ENCODE peak calls at places on chromosomes 7 and 10, in seven cellular contexts. E is neuronal stem cell, X is H9, D is H1, C is IMR-90, P is trophoblast cell, W is mesendoderm. U is an unnamed sample.

GRCh38 chr7:55438765-55439525 is 73.8 kb downstream of the LANCL2 start:
- DNase-seq in E (no peak), X (no peak), D (no peak), C (peak), P (no peak), W (no peak), U (no peak)

GRCh38 chr7:19112290-19113000 is 5.0 kb downstream of the TWIST1 start:
- DNase-seq in E (peak), X (peak), D (no peak), C (peak), P (no peak), W (peak), U (peak)

GRCh38 chr7:149854611-149855367 is 16.6 kb downstream of the ZNF862 start:
- DNase-seq in E (no peak), X (peak), D (no peak), C (peak), P (no peak), W (peak), U (peak)

GRCh38 chr7:537911-538634 is 18.4 kb upstream of the PDGFA start:
- DNase-seq in E (no peak), X (peak), D (peak), C (peak), P (peak), W (peak), U (peak)

GRCh38 chr10:91681361-91682276 is 48.7 kb upstream of the PPP1R3C start:
- DNase-seq in E (no peak), X (no peak), D (no peak), C (no peak), P (no peak), W (no peak), U (no peak)

GRCh38 chr7:141737118-141737835 is 881 bp upstream of the SSBP1 start:
- DNase-seq in E (no peak), X (no peak), D (no peak), C (no peak), P (peak), W (no peak), U (peak)

GRCh38 chr10:11684717-11685645 is 57.2 kb upstream of the ECHDC3 start:
- DNase-seq in E (no peak), X (peak), D (peak), C (peak), P (peak), W (peak), U (peak)

GRCh38 chr7:157096286-157097055 is 42.3 kb upstream of the UBE3C start:
- DNase-seq in E (no peak), X (no peak), D (no peak), C (no peak), P (no peak), W (no peak), U (no peak)

GRCh38 chr7:137975768-137976167 is 26.1 kb downstream of the CREB3L2 start:
- DNase-seq in E (no peak), X (no peak), D (no peak), C (peak), P (no peak), W (no peak), U (no peak)

GRCh38 chr7:32914186-32914585 is 22.6 kb upstream of the KBTBD2 start:
- DNase-seq in E (no peak), X (peak), D (no peak), C (no peak), P (no peak), W (no peak), U (no peak)

GRCh38 chr10:110134917-110135316 is 72.5 kb upstream of the MXI1 start:
- DNase-seq in E (no peak), X (no peak), D (no peak), C (no peak), P (no peak), W (no peak), U (no peak)

GRCh38 chr7:68619476-68619875 is 978.8 kb upstream of the AUTS2 start:
- DNase-seq in E (no peak), X (no peak), D (no peak), C (no peak), P (no peak), W (no peak), U (no peak)
- H3K4ac ChIP-seq in E (no peak), X (no peak), D (no peak), C (no peak), P (no peak), W (no peak), U (no peak)

GRCh38 chr7:11911900-11912299 is 79.9 kb upstream of the THSD7A start:
- DNase-seq in E (no peak), X (no peak), D (no peak), C (no peak), P (no peak), W (peak), U (no peak)
- H3K4ac ChIP-seq in E (no peak), X (no peak), D (no peak), C (no peak), P (no peak), W (no peak), U (no peak)

GRCh38 chr10:129364949-129365348 is 102.1 kb upstream of the MGMT start:
- DNase-seq in E (no peak), X (no peak), D (no peak), C (no peak), P (no peak), W (no peak), U (no peak)
- H3K4ac ChIP-seq in E (no peak), X (no peak), D (no peak), C (no peak), P (no peak), W (no peak), U (no peak)

GRCh38 chr7:93027044-93027443 is 90.7 kb downstream of the SAMD9 start:
- DNase-seq in E (no peak), X (no peak), D (no peak), C (no peak), P (no peak), W (no peak), U (no peak)
- H3K4ac ChIP-seq in E (no peak), X (no peak), D (no peak), C (no peak), P (no peak), W (no peak), U (no peak)